ENCODE peak calls at places on chromosomes 3 and 15, in ten cellular contexts. One of them, this sample, is unnamed. For H3K9me3, the result is how much of the 10 kb centered on the place peaks cover.

GRCh38 chr3:151315846-151316245 is 774 bp downstream of the GPR87 start:
- DNase-seq in psoas muscle: no peak
- DNase-seq in A549: no peak
- DNase-seq in naive thymus-derived CD4-positive, alpha-beta T cell: no peak
- DNase-seq in left ventricle myocardium inferior: no peak
- DNase-seq in uterus: no peak
- DNase-seq in tibial nerve: no peak
- DNase-seq in effector memory CD4-positive, alpha-beta T cell: no peak
- DNase-seq in heart right ventricle: no peak
- DNase-seq in left lung: no peak
- DNase-seq in this sample: no peak

GRCh38 chr3:147775816-147776530 is 366.8 kb downstream of the ZIC1 start:
- DNase-seq in left ventricle myocardium inferior: no peak
- DNase-seq in heart right ventricle: no peak
- DNase-seq in left lung: no peak
- DNase-seq in A549: no peak
- DNase-seq in tibial nerve: no peak
- DNase-seq in naive thymus-derived CD4-positive, alpha-beta T cell: no peak
- DNase-seq in uterus: no peak
- DNase-seq in psoas muscle: no peak
- DNase-seq in effector memory CD4-positive, alpha-beta T cell: no peak
- DNase-seq in this sample: no peak

GRCh38 chr3:129777806-129778205 is 115.7 kb downstream of the TMCC1 start:
- DNase-seq in tibial nerve: no peak
- DNase-seq in effector memory CD4-positive, alpha-beta T cell: no peak
- DNase-seq in A549: no peak
- DNase-seq in psoas muscle: no peak
- DNase-seq in left ventricle myocardium inferior: no peak
- DNase-seq in uterus: no peak
- DNase-seq in heart right ventricle: no peak
- DNase-seq in naive thymus-derived CD4-positive, alpha-beta T cell: no peak
- DNase-seq in left lung: no peak
- DNase-seq in this sample: no peak

GRCh38 chr15:72515591-72516389 is 41.7 kb downstream of the ARIH1 start:
- DNase-seq in A549: no peak
- DNase-seq in left ventricle myocardium inferior: no peak
- DNase-seq in left lung: no peak
- DNase-seq in tibial nerve: no peak
- DNase-seq in heart right ventricle: no peak
- DNase-seq in uterus: no peak
- DNase-seq in effector memory CD4-positive, alpha-beta T cell: no peak
- DNase-seq in psoas muscle: no peak
- DNase-seq in naive thymus-derived CD4-positive, alpha-beta T cell: no peak
- DNase-seq in this sample: no peak

GRCh38 chr3:125115640-125116039 is 59.8 kb upstream of the HEG1 start:
- DNase-seq in heart right ventricle: peak
- DNase-seq in A549: no peak
- DNase-seq in effector memory CD4-positive, alpha-beta T cell: no peak
- DNase-seq in left ventricle myocardium inferior: peak
- DNase-seq in tibial nerve: no peak
- DNase-seq in naive thymus-derived CD4-positive, alpha-beta T cell: no peak
- DNase-seq in uterus: no peak
- DNase-seq in psoas muscle: no peak
- DNase-seq in left lung: no peak
- DNase-seq in this sample: no peak

GRCh38 chr15:88997531-88997930 is 84.4 kb upstream of the MFGE8 start:
- DNase-seq in uterus: no peak
- DNase-seq in heart right ventricle: no peak
- DNase-seq in left lung: no peak
- DNase-seq in A549: no peak
- DNase-seq in left ventricle myocardium inferior: no peak
- DNase-seq in effector memory CD4-positive, alpha-beta T cell: no peak
- DNase-seq in naive thymus-derived CD4-positive, alpha-beta T cell: no peak
- DNase-seq in psoas muscle: no peak
- DNase-seq in tibial nerve: no peak
- DNase-seq in this sample: no peak

GRCh38 chr3:11045536-11045935 is 53.0 kb downstream of the SLC6A1 start:
- DNase-seq in effector memory CD4-positive, alpha-beta T cell: no peak
- DNase-seq in psoas muscle: no peak
- DNase-seq in naive thymus-derived CD4-positive, alpha-beta T cell: no peak
- DNase-seq in tibial nerve: no peak
- DNase-seq in uterus: no peak
- DNase-seq in left lung: no peak
- DNase-seq in heart right ventricle: no peak
- DNase-seq in A549: no peak
- DNase-seq in left ventricle myocardium inferior: no peak
- DNase-seq in this sample: no peak

GRCh38 chr3:74862501-74862900 is 248.0 kb upstream of the CNTN3 start:
- DNase-seq in uterus: no peak
- DNase-seq in left lung: no peak
- DNase-seq in naive thymus-derived CD4-positive, alpha-beta T cell: no peak
- DNase-seq in A549: no peak
- DNase-seq in heart right ventricle: no peak
- DNase-seq in effector memory CD4-positive, alpha-beta T cell: no peak
- DNase-seq in tibial nerve: no peak
- DNase-seq in psoas muscle: no peak
- DNase-seq in left ventricle myocardium inferior: no peak
- DNase-seq in this sample: no peak

GRCh38 chr3:126406389-126407296 is 11.9 kb downstream of the CFAP100 start:
- DNase-seq in heart right ventricle: no peak
- DNase-seq in left ventricle myocardium inferior: no peak
- DNase-seq in A549: no peak
- DNase-seq in effector memory CD4-positive, alpha-beta T cell: no peak
- DNase-seq in uterus: no peak
- DNase-seq in left lung: no peak
- DNase-seq in naive thymus-derived CD4-positive, alpha-beta T cell: no peak
- DNase-seq in tibial nerve: no peak
- DNase-seq in psoas muscle: no peak
- DNase-seq in this sample: no peak

GRCh38 chr3:182294256-182294655 is 499.0 kb upstream of the ATP11B start:
- DNase-seq in psoas muscle: no peak
- DNase-seq in A549: no peak
- DNase-seq in heart right ventricle: no peak
- DNase-seq in left lung: no peak
- DNase-seq in naive thymus-derived CD4-positive, alpha-beta T cell: no peak
- DNase-seq in left ventricle myocardium inferior: no peak
- DNase-seq in uterus: no peak
- DNase-seq in effector memory CD4-positive, alpha-beta T cell: no peak
- DNase-seq in tibial nerve: no peak
- DNase-seq in this sample: no peak

GRCh38 chr3:99929409-99930139 is 111.9 kb downstream of the CMSS1 start:
- DNase-seq in psoas muscle: peak
- DNase-seq in uterus: peak
- DNase-seq in left ventricle myocardium inferior: peak
- DNase-seq in tibial nerve: peak
- DNase-seq in heart right ventricle: peak
- DNase-seq in naive thymus-derived CD4-positive, alpha-beta T cell: no peak
- DNase-seq in left lung: no peak
- DNase-seq in A549: no peak
- DNase-seq in effector memory CD4-positive, alpha-beta T cell: no peak
- DNase-seq in this sample: no peak

GRCh38 chr3:121542924-121543323 is 2.9 kb downstream of the POLQ start:
- DNase-seq in A549: no peak
- DNase-seq in left lung: no peak
- DNase-seq in uterus: no peak
- DNase-seq in effector memory CD4-positive, alpha-beta T cell: no peak
- DNase-seq in psoas muscle: no peak
- DNase-seq in naive thymus-derived CD4-positive, alpha-beta T cell: no peak
- DNase-seq in tibial nerve: no peak
- DNase-seq in heart right ventricle: no peak
- DNase-seq in left ventricle myocardium inferior: no peak
- DNase-seq in this sample: no peak

DNA sequence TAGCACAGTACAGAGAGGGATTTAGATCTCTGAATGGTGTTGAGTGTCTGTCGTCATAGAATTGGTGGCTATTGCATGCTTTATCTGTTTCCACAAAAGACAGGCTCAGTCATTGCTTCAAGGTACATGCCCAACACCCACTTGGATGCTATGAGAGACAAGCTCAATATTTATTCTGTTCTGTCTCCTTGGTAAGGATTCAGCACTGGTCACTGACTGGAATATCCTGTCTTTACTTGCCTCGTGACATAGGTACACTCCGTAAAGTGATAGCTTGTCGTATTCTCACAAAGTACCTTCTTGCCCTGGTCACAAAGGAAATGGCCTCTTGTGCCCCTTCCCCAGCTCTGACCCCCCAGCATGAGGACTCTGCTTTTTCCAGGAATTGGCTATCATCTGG is 72.8 kb upstream of the CTNNB1 start:
- DNase-seq in uterus: no peak
- DNase-seq in naive thymus-derived CD4-positive, alpha-beta T cell: no peak
- DNase-seq in tibial nerve: no peak
- DNase-seq in effector memory CD4-positive, alpha-beta T cell: no peak
- DNase-seq in psoas muscle: no peak
- DNase-seq in heart right ventricle: no peak
- DNase-seq in left lung: no peak
- DNase-seq in A549: no peak
- DNase-seq in left ventricle myocardium inferior: no peak
- DNase-seq in this sample: no peak
- H3K9me3 ChIP-seq in uterus: under half
- H3K9me3 ChIP-seq in naive thymus-derived CD4-positive, alpha-beta T cell: under half
- H3K9me3 ChIP-seq in tibial nerve: under half
- H3K9me3 ChIP-seq in effector memory CD4-positive, alpha-beta T cell: under half
- H3K9me3 ChIP-seq in psoas muscle: under half
- H3K9me3 ChIP-seq in heart right ventricle: under half
- H3K9me3 ChIP-seq in left lung: under half
- H3K9me3 ChIP-seq in A549: under half
- H3K9me3 ChIP-seq in left ventricle myocardium inferior: under half
- H3K9me3 ChIP-seq in this sample: under half

DNA sequence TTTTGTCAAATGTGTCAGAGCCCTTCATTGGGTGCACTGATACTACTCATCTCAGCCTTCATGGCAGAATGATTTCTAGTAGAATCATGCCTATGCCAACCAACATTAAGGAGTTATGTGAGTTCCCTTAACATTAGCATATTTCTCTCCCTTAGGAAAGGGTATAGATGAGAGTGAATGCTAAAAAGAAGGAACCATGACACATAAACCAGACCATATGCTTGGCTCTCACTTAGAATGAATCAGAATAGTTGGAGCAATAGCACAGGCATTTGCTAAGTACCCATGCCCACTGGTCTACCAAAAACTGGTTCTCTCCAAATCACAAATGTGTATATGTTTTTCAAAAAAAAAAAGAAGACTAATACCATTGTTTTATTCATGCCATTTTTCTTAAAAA is 51.1 kb downstream of the STRIT1 start:
- DNase-seq in left lung: no peak
- DNase-seq in effector memory CD4-positive, alpha-beta T cell: no peak
- DNase-seq in psoas muscle: no peak
- DNase-seq in A549: no peak
- DNase-seq in tibial nerve: no peak
- DNase-seq in heart right ventricle: no peak
- DNase-seq in uterus: no peak
- DNase-seq in left ventricle myocardium inferior: no peak
- DNase-seq in naive thymus-derived CD4-positive, alpha-beta T cell: no peak
- DNase-seq in this sample: no peak
- H3K9me3 ChIP-seq in left lung: under half
- H3K9me3 ChIP-seq in effector memory CD4-positive, alpha-beta T cell: under half
- H3K9me3 ChIP-seq in psoas muscle: under half
- H3K9me3 ChIP-seq in A549: under half
- H3K9me3 ChIP-seq in tibial nerve: under half
- H3K9me3 ChIP-seq in heart right ventricle: under half
- H3K9me3 ChIP-seq in uterus: under half
- H3K9me3 ChIP-seq in left ventricle myocardium inferior: under half
- H3K9me3 ChIP-seq in naive thymus-derived CD4-positive, alpha-beta T cell: under half
- H3K9me3 ChIP-seq in this sample: under half

DNA sequence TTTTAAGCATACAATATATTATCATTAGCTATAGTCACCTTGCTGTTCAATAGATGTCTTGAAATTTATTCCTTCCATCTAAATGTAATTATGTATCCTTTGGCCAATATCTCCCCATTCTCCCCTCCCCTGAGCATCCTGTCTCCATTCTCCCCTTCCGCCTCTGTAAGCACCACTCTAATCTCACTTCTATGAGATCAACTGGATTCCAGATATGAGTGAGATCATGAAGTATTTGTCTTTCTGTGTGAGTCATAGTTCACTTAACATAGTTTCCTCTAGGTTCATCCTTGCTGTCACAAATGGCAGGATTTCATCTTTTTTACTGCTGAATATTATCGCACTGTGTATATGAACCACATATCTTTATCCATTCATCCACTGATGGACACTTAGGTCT is 148.8 kb upstream of the NDN start:
- DNase-seq in uterus: no peak
- DNase-seq in tibial nerve: no peak
- DNase-seq in left lung: no peak
- DNase-seq in psoas muscle: no peak
- DNase-seq in left ventricle myocardium inferior: no peak
- DNase-seq in heart right ventricle: no peak
- DNase-seq in effector memory CD4-positive, alpha-beta T cell: no peak
- DNase-seq in A549: peak
- DNase-seq in naive thymus-derived CD4-positive, alpha-beta T cell: no peak
- DNase-seq in this sample: no peak
- H3K9me3 ChIP-seq in uterus: under half
- H3K9me3 ChIP-seq in tibial nerve: under half
- H3K9me3 ChIP-seq in left lung: under half
- H3K9me3 ChIP-seq in psoas muscle: under half
- H3K9me3 ChIP-seq in left ventricle myocardium inferior: under half
- H3K9me3 ChIP-seq in heart right ventricle: under half
- H3K9me3 ChIP-seq in effector memory CD4-positive, alpha-beta T cell: under half
- H3K9me3 ChIP-seq in A549: under half
- H3K9me3 ChIP-seq in naive thymus-derived CD4-positive, alpha-beta T cell: under half
- H3K9me3 ChIP-seq in this sample: under half

GRCh38 chr3:138642927-138643253 is 34.3 kb downstream of the FAIM start:
- DNase-seq in left lung: no peak
- DNase-seq in tibial nerve: no peak
- DNase-seq in naive thymus-derived CD4-positive, alpha-beta T cell: no peak
- DNase-seq in effector memory CD4-positive, alpha-beta T cell: no peak
- DNase-seq in psoas muscle: no peak
- DNase-seq in heart right ventricle: no peak
- DNase-seq in A549: no peak
- DNase-seq in uterus: no peak
- DNase-seq in left ventricle myocardium inferior: no peak
- DNase-seq in this sample: no peak

GRCh38 chr3:138646008-138646407 is 37.4 kb downstream of the FAIM start:
- DNase-seq in left ventricle myocardium inferior: no peak
- DNase-seq in heart right ventricle: no peak
- DNase-seq in uterus: no peak
- DNase-seq in naive thymus-derived CD4-positive, alpha-beta T cell: no peak
- DNase-seq in A549: no peak
- DNase-seq in tibial nerve: no peak
- DNase-seq in psoas muscle: no peak
- DNase-seq in effector memory CD4-positive, alpha-beta T cell: no peak
- DNase-seq in left lung: no peak
- DNase-seq in this sample: no peak

GRCh38 chr3:138649134-138649533 is 40.6 kb downstream of the FAIM start:
- DNase-seq in uterus: no peak
- DNase-seq in left ventricle myocardium inferior: no peak
- DNase-seq in A549: no peak
- DNase-seq in naive thymus-derived CD4-positive, alpha-beta T cell: no peak
- DNase-seq in effector memory CD4-positive, alpha-beta T cell: no peak
- DNase-seq in heart right ventricle: no peak
- DNase-seq in left lung: no peak
- DNase-seq in tibial nerve: no peak
- DNase-seq in psoas muscle: no peak
- DNase-seq in this sample: no peak

GRCh38 chr3:138642226-138642926 is 33.8 kb downstream of the FAIM start:
- DNase-seq in effector memory CD4-positive, alpha-beta T cell: no peak
- DNase-seq in naive thymus-derived CD4-positive, alpha-beta T cell: no peak
- DNase-seq in tibial nerve: no peak
- DNase-seq in left ventricle myocardium inferior: no peak
- DNase-seq in left lung: no peak
- DNase-seq in A549: no peak
- DNase-seq in psoas muscle: no peak
- DNase-seq in uterus: no peak
- DNase-seq in heart right ventricle: no peak
- DNase-seq in this sample: no peak

GRCh38 chr3:138646527-138646926 is 38.0 kb downstream of the FAIM start:
- DNase-seq in left lung: no peak
- DNase-seq in heart right ventricle: no peak
- DNase-seq in psoas muscle: no peak
- DNase-seq in A549: no peak
- DNase-seq in naive thymus-derived CD4-positive, alpha-beta T cell: no peak
- DNase-seq in effector memory CD4-positive, alpha-beta T cell: no peak
- DNase-seq in tibial nerve: no peak
- DNase-seq in uterus: no peak
- DNase-seq in left ventricle myocardium inferior: no peak
- DNase-seq in this sample: no peak
- H3K9me3 ChIP-seq in left lung: half or more
- H3K9me3 ChIP-seq in heart right ventricle: half or more
- H3K9me3 ChIP-seq in psoas muscle: under half
- H3K9me3 ChIP-seq in A549: under half
- H3K9me3 ChIP-seq in naive thymus-derived CD4-positive, alpha-beta T cell: under half
- H3K9me3 ChIP-seq in effector memory CD4-positive, alpha-beta T cell: under half
- H3K9me3 ChIP-seq in tibial nerve: under half
- H3K9me3 ChIP-seq in uterus: under half
- H3K9me3 ChIP-seq in left ventricle myocardium inferior: half or more
- H3K9me3 ChIP-seq in this sample: under half